ENCODE peak calls at places on chromosomes 6 and 20, in eight cellular contexts. P is astrocyte of the spinal cord, T is heart right ventricle, W is IMR-90, Q is GM06990, A is OCI-LY7, U is tibial nerve, V is bronchial epithelial cell. X is an unnamed sample.

GRCh38 chr6:44625996-44626395 is 238.5 kb downstream of the CDC5L start:
- DNase-seq in U (no peak), W (no peak), P (no peak), V (no peak), A (no peak), T (no peak), Q (no peak), X (no peak)

GRCh38 chr6:112879920-112880413 is 532.8 kb downstream of the RFPL4B start:
- DNase-seq in W (no peak), U (no peak), Q (peak; percentile 3), T (peak; percentile 6), A (peak; percentile 55), P (no peak), V (no peak), X (peak; percentile 6)

GRCh38 chr6:101747711-101748110 is 354.2 kb downstream of the GRIK2 start:
- DNase-seq in A (no peak), Q (no peak), W (no peak), V (no peak), P (no peak), T (peak; percentile 13), U (no peak), X (no peak)

GRCh38 chr20:1813101-1813529 is 82.1 kb upstream of the SIRPA start:
- DNase-seq in W (peak; percentile 97), P (peak; percentile 91), U (peak; percentile 32), V (peak; percentile 52), A (no peak), T (peak; percentile 62), Q (no peak), X (peak; percentile 96)

GRCh38 chr6:22098623-22099022 is 198.2 kb downstream of the PRL start:
- DNase-seq in T (no peak), P (no peak), Q (no peak), W (peak; percentile 71), U (no peak), A (no peak), V (no peak), X (no peak)

GRCh38 chr6:27863962-27864905 is 48.0 kb downstream of the OR2B2 start:
- DNase-seq in T (no peak), W (peak; percentile 15), V (no peak), A (peak; percentile 68), U (no peak), Q (peak; percentile 65), P (peak; percentile 27), X (peak; percentile 16)

GRCh38 chr6:170553686-170554085 is 483 bp upstream of the TBP start:
- DNase-seq in W (peak; percentile 37), Q (no peak), A (no peak), P (no peak), V (no peak), U (no peak), T (no peak), X (peak; percentile 34)

GRCh38 chr6:40997256-40997957 is 41.6 kb downstream of the UNC5CL start:
- DNase-seq in U (no peak), W (peak; percentile 78), Q (no peak), A (no peak), P (peak; percentile 88), T (no peak), V (peak; percentile 74), X (peak; percentile 55)

GRCh38 chr6:50655848-50656453 is 57.4 kb upstream of the TFAP2D start:
- DNase-seq in A (peak; percentile 19), T (no peak), Q (no peak), U (no peak), V (peak; percentile 13), P (peak; percentile 4), W (peak; percentile 1), X (peak; percentile 2)

GRCh38 chr6:75012018-75012417 is 193.8 kb downstream of the COL12A1 start:
- DNase-seq in T (no peak), P (no peak), U (no peak), V (no peak), Q (no peak), A (no peak), W (peak; percentile 44), X (peak; percentile 73)

GRCh38 chr6:6414946-6415345 is 94.5 kb upstream of the F13A1 start:
- DNase-seq in P (no peak), A (no peak), T (no peak), W (no peak), V (peak; percentile 94), Q (no peak), U (no peak), X (no peak)

DNA sequence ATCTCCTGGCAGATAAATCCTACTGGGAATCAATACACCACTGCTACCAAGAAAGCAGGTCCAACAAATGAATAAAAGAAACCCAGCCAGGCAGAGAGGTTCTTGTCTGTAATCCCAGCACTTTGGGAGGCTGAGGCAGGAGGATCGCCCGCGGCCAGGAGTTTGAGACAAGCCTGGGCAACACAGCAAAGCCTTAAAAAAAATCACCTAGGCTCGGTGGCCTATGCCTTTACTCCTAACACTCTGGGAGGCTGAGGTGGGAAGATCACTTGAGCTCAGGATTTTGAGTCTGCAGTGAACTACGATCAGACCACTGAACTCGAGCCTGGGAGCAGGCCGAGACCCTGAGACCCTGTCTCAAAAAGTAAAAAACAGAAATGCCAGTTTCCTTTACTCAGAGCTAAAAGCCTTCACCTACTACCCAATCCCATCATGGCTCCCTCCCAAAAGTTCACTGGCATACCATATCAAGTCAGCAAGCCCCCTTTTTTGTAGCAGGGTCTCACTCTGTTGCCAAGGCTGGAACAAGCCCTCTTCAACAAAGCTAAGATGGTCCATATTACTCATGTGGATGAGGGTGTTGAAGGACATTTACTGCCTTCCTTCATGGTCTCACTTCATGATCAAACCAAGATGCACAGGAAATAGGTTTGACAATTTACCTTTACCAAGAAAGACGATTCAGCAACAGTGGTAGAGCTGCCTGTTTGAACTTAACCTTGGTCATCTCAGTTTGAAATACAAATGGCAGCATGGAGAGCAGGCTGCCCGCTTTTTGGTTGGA is 5.3 kb downstream of the SNX5 start:
- DNase-seq in U (no peak), T (no peak), A (no peak), P (no peak), Q (no peak), V (no peak), W (no peak), X (no peak)
- H3K4me3 ChIP-seq in U (no peak overlapping the region), T (no peak overlapping the region), A (peak overlapping the region; percentile 97), P (no peak overlapping the region), Q (peak overlapping the region; percentile 96), V (no peak overlapping the region), W (no peak overlapping the region), X (no peak overlapping the region)

GRCh38 chr20:23361108-23361650 is 803 bp upstream of the GZF1 start:
- DNase-seq in Q (no peak), U (no peak), A (no peak), V (peak; percentile 55), T (no peak), P (no peak), W (peak; percentile 24), X (peak; percentile 38)
- TF ChIP-seq CTCF in Q (no peak), U (no peak), A (no peak), V (no peak), T (no peak), P (no peak), W (no peak), X (no peak)

DNA sequence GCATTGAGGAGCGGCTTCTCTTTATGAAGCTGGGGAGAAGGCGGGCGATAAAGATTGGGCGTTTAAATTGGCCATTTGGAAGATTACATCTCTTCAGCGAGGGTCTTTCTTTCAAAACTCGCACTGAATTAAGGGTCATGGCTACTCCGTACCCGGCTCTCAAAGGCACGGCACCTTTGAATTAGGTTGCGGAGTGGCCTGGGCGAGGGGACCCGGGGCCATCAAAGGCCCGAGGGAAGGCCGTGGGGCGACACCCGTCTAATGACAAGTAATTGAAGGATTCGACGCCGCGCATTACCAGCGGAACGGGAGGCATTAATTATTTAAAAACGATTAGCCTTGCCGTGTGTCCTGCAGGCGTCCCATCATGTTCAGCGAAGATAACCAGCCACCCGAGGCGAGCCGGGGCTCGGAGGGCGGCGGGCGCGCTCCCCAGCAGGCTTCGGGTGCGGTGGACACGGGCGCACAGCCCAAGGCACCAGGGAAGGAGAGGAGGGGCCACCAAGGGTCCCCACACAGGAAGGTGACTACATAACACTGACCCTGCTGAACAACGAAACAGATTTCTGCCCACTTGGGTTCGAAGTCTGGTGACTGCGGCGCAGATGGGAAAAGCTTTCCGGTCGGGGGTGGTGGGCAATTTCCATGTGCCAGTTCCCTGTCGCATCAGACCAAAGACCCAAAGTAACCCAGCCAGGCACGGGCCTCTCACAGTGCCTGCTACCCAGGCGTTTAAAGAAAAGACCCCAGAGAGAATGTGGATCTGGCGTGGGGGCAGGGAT is 7.4 kb downstream of the FOXA2 start:
- DNase-seq in Q (no peak), T (no peak), A (no peak), V (no peak), W (no peak), U (no peak), P (no peak), X (no peak)
- H3K4me3 ChIP-seq in Q (no peak overlapping the region), T (no peak overlapping the region), A (no peak overlapping the region), V (no peak overlapping the region), W (no peak overlapping the region), U (no peak overlapping the region), P (no peak overlapping the region), X (no peak overlapping the region)

GRCh38 chr6:76697585-76697984 is 625.1 kb upstream of the IMPG1 start:
- DNase-seq in W (peak; percentile 18), Q (no peak), V (peak; percentile 33), T (no peak), A (no peak), U (no peak), P (peak; percentile 37), X (no peak)
- TF ChIP-seq CTCF in W (peak; percentile 39), Q (no peak), V (no peak), T (no peak), A (peak; percentile 50), U (no peak), P (peak; percentile 37), X (peak; percentile 34)